ENCODE peak calls at places on chromosome 2, in eight cellular contexts. One of them, this sample, is unnamed.

GRCh38 chr2:139156730-139157129 is 376.5 kb upstream of the NXPH2 start:
- DNase-seq in CD8-positive, alpha-beta T cell: no peak
- DNase-seq in retinal pigment epithelial cell: no peak
- DNase-seq in brain microvascular endothelial cell: no peak
- DNase-seq in tibial nerve: no peak
- DNase-seq in mammary epithelial cell: no peak
- DNase-seq in AG09309: no peak
- DNase-seq in astrocyte of the spinal cord: no peak
- DNase-seq in this sample: no peak

GRCh38 chr2:205766765-205767359 is 84.6 kb downstream of the NRP2 start:
- DNase-seq in retinal pigment epithelial cell: no peak
- DNase-seq in mammary epithelial cell: peak; percentile 43
- DNase-seq in CD8-positive, alpha-beta T cell: peak; percentile 25
- DNase-seq in brain microvascular endothelial cell: peak; percentile 39
- DNase-seq in tibial nerve: peak; percentile 84
- DNase-seq in astrocyte of the spinal cord: peak; percentile 74
- DNase-seq in AG09309: no peak
- DNase-seq in this sample: peak; percentile 79

GRCh38 chr2:114083717-114084387 is 194.0 kb downstream of the ACTR3 start:
- DNase-seq in mammary epithelial cell: no peak
- DNase-seq in brain microvascular endothelial cell: no peak
- DNase-seq in astrocyte of the spinal cord: no peak
- DNase-seq in tibial nerve: no peak
- DNase-seq in retinal pigment epithelial cell: no peak
- DNase-seq in CD8-positive, alpha-beta T cell: no peak
- DNase-seq in AG09309: no peak
- DNase-seq in this sample: no peak

GRCh38 chr2:153232474-153232873 is 246.1 kb downstream of the RPRM start:
- DNase-seq in brain microvascular endothelial cell: no peak
- DNase-seq in tibial nerve: no peak
- DNase-seq in mammary epithelial cell: peak; percentile 21
- DNase-seq in CD8-positive, alpha-beta T cell: no peak
- DNase-seq in astrocyte of the spinal cord: no peak
- DNase-seq in retinal pigment epithelial cell: no peak
- DNase-seq in AG09309: no peak
- DNase-seq in this sample: no peak

GRCh38 chr2:99691931-99692330 is 202.1 kb upstream of the REV1 start:
- DNase-seq in retinal pigment epithelial cell: no peak
- DNase-seq in CD8-positive, alpha-beta T cell: no peak
- DNase-seq in astrocyte of the spinal cord: no peak
- DNase-seq in AG09309: no peak
- DNase-seq in tibial nerve: peak; percentile 40
- DNase-seq in brain microvascular endothelial cell: no peak
- DNase-seq in mammary epithelial cell: no peak
- DNase-seq in this sample: no peak

GRCh38 chr2:159995038-159995437 is 67.4 kb downstream of the PLA2R1 start:
- DNase-seq in mammary epithelial cell: no peak
- DNase-seq in brain microvascular endothelial cell: no peak
- DNase-seq in tibial nerve: no peak
- DNase-seq in astrocyte of the spinal cord: no peak
- DNase-seq in CD8-positive, alpha-beta T cell: no peak
- DNase-seq in AG09309: no peak
- DNase-seq in retinal pigment epithelial cell: no peak
- DNase-seq in this sample: no peak

GRCh38 chr2:62215306-62216064 is 19.6 kb downstream of the B3GNT2 start:
- DNase-seq in astrocyte of the spinal cord: no peak
- DNase-seq in tibial nerve: no peak
- DNase-seq in mammary epithelial cell: no peak
- DNase-seq in brain microvascular endothelial cell: peak; percentile 48
- DNase-seq in AG09309: no peak
- DNase-seq in CD8-positive, alpha-beta T cell: no peak
- DNase-seq in retinal pigment epithelial cell: no peak
- DNase-seq in this sample: no peak

GRCh38 chr2:239881561-239882320 is 143.4 kb downstream of the NDUFA10 start:
- DNase-seq in CD8-positive, alpha-beta T cell: no peak
- DNase-seq in brain microvascular endothelial cell: peak; percentile 33
- DNase-seq in AG09309: no peak
- DNase-seq in retinal pigment epithelial cell: no peak
- DNase-seq in astrocyte of the spinal cord: peak; percentile 38
- DNase-seq in tibial nerve: peak; percentile 15
- DNase-seq in mammary epithelial cell: no peak
- DNase-seq in this sample: peak; percentile 33

GRCh38 chr2:88355486-88355885 is 97.0 kb downstream of the FOXI3 start:
- DNase-seq in AG09309: no peak
- DNase-seq in tibial nerve: no peak
- DNase-seq in retinal pigment epithelial cell: no peak
- DNase-seq in brain microvascular endothelial cell: no peak
- DNase-seq in mammary epithelial cell: no peak
- DNase-seq in CD8-positive, alpha-beta T cell: no peak
- DNase-seq in astrocyte of the spinal cord: no peak
- DNase-seq in this sample: no peak

GRCh38 chr2:134206029-134206428 is 47.8 kb upstream of the MGAT5 start:
- DNase-seq in AG09309: no peak
- DNase-seq in retinal pigment epithelial cell: no peak
- DNase-seq in mammary epithelial cell: no peak
- DNase-seq in astrocyte of the spinal cord: no peak
- DNase-seq in brain microvascular endothelial cell: no peak
- DNase-seq in tibial nerve: no peak
- DNase-seq in CD8-positive, alpha-beta T cell: no peak
- DNase-seq in this sample: no peak

GRCh38 chr2:219254590-219255219 is 987 bp upstream of the TUBA4A start:
- DNase-seq in AG09309: no peak
- DNase-seq in retinal pigment epithelial cell: no peak
- DNase-seq in tibial nerve: no peak
- DNase-seq in astrocyte of the spinal cord: no peak
- DNase-seq in mammary epithelial cell: no peak
- DNase-seq in CD8-positive, alpha-beta T cell: no peak
- DNase-seq in brain microvascular endothelial cell: no peak
- DNase-seq in this sample: no peak

GRCh38 chr2:187003038-187003543 is 154.1 kb upstream of the ZSWIM2 start:
- DNase-seq in mammary epithelial cell: no peak
- DNase-seq in AG09309: no peak
- DNase-seq in retinal pigment epithelial cell: no peak
- DNase-seq in tibial nerve: no peak
- DNase-seq in CD8-positive, alpha-beta T cell: no peak
- DNase-seq in brain microvascular endothelial cell: no peak
- DNase-seq in astrocyte of the spinal cord: no peak
- DNase-seq in this sample: peak; percentile 7

GRCh38 chr2:239533917-239534316 is 133.1 kb upstream of the HDAC4 start:
- DNase-seq in CD8-positive, alpha-beta T cell: no peak
- DNase-seq in brain microvascular endothelial cell: no peak
- DNase-seq in mammary epithelial cell: no peak
- DNase-seq in astrocyte of the spinal cord: no peak
- DNase-seq in AG09309: no peak
- DNase-seq in tibial nerve: peak; percentile 60
- DNase-seq in retinal pigment epithelial cell: no peak
- DNase-seq in this sample: no peak

GRCh38 chr2:173720310-173720709 is 244.9 kb downstream of the SP3 start:
- DNase-seq in tibial nerve: no peak
- DNase-seq in CD8-positive, alpha-beta T cell: no peak
- DNase-seq in mammary epithelial cell: no peak
- DNase-seq in retinal pigment epithelial cell: no peak
- DNase-seq in AG09309: no peak
- DNase-seq in brain microvascular endothelial cell: peak; percentile 22
- DNase-seq in astrocyte of the spinal cord: peak; percentile 22
- DNase-seq in this sample: peak; percentile 48

GRCh38 chr2:173713904-173714555 is 251.1 kb downstream of the SP3 start:
- DNase-seq in CD8-positive, alpha-beta T cell: no peak
- DNase-seq in brain microvascular endothelial cell: no peak
- DNase-seq in tibial nerve: no peak
- DNase-seq in retinal pigment epithelial cell: no peak
- DNase-seq in astrocyte of the spinal cord: no peak
- DNase-seq in AG09309: no peak
- DNase-seq in mammary epithelial cell: no peak
- DNase-seq in this sample: no peak

GRCh38 chr2:173719471-173719870 is 245.7 kb downstream of the SP3 start:
- DNase-seq in tibial nerve: no peak
- DNase-seq in astrocyte of the spinal cord: no peak
- DNase-seq in mammary epithelial cell: no peak
- DNase-seq in CD8-positive, alpha-beta T cell: no peak
- DNase-seq in retinal pigment epithelial cell: no peak
- DNase-seq in brain microvascular endothelial cell: no peak
- DNase-seq in AG09309: no peak
- DNase-seq in this sample: no peak

GRCh38 chr2:173715483-173715882 is 249.7 kb downstream of the SP3 start:
- DNase-seq in tibial nerve: no peak
- DNase-seq in astrocyte of the spinal cord: peak; percentile 15
- DNase-seq in brain microvascular endothelial cell: no peak
- DNase-seq in AG09309: no peak
- DNase-seq in CD8-positive, alpha-beta T cell: no peak
- DNase-seq in mammary epithelial cell: peak; percentile 59
- DNase-seq in retinal pigment epithelial cell: peak; percentile 30
- DNase-seq in this sample: no peak

DNA sequence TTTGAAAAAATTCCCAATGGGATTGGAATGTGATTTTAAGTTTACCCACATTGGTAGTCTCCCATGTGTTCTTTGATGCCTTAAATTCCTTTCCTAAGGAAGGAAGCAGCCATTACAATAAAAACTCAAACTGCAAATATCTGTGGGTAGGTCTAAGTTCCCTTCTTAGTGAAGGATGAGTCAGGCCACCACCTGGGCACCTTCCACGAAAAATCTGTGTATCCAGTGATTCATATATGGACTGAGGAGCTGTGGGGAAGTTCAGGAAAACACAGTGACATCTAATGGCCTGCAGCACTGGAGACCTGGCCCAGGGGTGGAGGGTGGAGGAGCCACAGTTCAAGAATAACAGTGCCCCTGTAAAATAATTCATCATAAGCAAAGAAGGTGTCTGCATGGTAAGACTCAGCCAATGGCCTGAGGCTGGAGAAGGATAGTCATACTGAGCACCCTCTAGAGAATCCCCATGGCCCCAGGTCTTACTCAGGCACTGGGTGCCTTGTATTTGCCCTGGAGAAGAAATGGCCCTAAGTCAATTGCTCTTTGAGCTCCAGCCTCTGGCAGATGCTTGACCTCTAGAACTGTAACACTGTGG is 248.6 kb downstream of the SP3 start:
- DNase-seq in astrocyte of the spinal cord: peak; percentile 13
- DNase-seq in AG09309: no peak
- DNase-seq in tibial nerve: no peak
- DNase-seq in mammary epithelial cell: peak; percentile 72
- DNase-seq in CD8-positive, alpha-beta T cell: no peak
- DNase-seq in retinal pigment epithelial cell: no peak
- DNase-seq in brain microvascular endothelial cell: no peak
- DNase-seq in this sample: no peak
- TF ChIP-seq CTCF in astrocyte of the spinal cord: no peak
- TF ChIP-seq CTCF in AG09309: no peak
- TF ChIP-seq CTCF in tibial nerve: no peak
- TF ChIP-seq CTCF in mammary epithelial cell: peak; percentile 7
- TF ChIP-seq CTCF in CD8-positive, alpha-beta T cell: no peak
- TF ChIP-seq CTCF in retinal pigment epithelial cell: no peak
- TF ChIP-seq CTCF in brain microvascular endothelial cell: no peak
- TF ChIP-seq CTCF in this sample: no peak

DNA sequence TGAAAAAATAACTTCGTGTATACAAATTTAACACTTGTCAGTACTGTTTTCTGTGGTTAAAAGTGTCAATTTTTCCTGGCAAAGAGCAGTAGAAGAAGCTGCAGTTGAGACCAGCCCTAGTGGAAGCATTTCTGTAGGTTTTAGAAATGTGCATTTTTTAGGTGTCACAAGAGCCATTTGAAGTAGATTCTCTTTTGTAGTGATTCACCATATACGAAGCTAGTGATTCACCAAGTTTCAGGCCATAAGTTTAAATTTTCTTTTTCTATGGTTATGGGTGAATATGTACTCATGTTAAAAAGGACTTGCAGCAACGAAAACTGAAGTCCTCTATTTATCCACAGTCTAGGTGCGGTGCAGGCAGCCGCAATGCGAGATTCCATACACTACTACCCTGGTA is 4.2 kb downstream of the NABP1 start:
- DNase-seq in CD8-positive, alpha-beta T cell: no peak
- DNase-seq in tibial nerve: no peak
- DNase-seq in retinal pigment epithelial cell: no peak
- DNase-seq in AG09309: no peak
- DNase-seq in mammary epithelial cell: no peak
- DNase-seq in astrocyte of the spinal cord: no peak
- DNase-seq in brain microvascular endothelial cell: no peak
- DNase-seq in this sample: no peak
- H3K4me3 ChIP-seq in CD8-positive, alpha-beta T cell: no peak overlapping the region
- H3K4me3 ChIP-seq in tibial nerve: no peak overlapping the region
- H3K4me3 ChIP-seq in retinal pigment epithelial cell: no peak overlapping the region
- H3K4me3 ChIP-seq in AG09309: no peak overlapping the region
- H3K4me3 ChIP-seq in mammary epithelial cell: peak overlapping the region; percentile 11
- H3K4me3 ChIP-seq in astrocyte of the spinal cord: no peak overlapping the region
- H3K4me3 ChIP-seq in brain microvascular endothelial cell: peak overlapping the region; percentile 42
- H3K4me3 ChIP-seq in this sample: peak overlapping the region; percentile 66

DNA sequence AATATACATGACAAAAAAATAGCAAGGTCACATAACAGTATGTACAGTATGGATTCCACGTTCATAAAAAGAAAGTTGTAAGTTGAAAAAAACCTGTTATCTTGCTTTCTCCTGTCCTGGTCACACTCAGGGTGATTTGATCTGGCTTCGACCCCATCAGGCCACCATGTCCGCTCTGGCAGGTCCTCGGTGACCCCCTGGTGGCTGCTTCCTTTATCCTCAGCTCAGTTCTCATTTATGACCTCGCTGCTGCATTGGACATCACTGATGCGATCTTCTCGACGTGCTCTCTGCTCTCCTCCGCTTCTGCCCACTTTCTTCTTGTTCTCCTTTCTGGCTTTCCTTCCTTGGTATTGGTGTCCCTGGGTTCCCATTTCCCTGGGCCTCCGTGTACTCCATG is 29.7 kb downstream of the DGKD start:
- DNase-seq in mammary epithelial cell: no peak
- DNase-seq in AG09309: no peak
- DNase-seq in CD8-positive, alpha-beta T cell: no peak
- DNase-seq in tibial nerve: no peak
- DNase-seq in astrocyte of the spinal cord: no peak
- DNase-seq in retinal pigment epithelial cell: no peak
- DNase-seq in brain microvascular endothelial cell: no peak
- DNase-seq in this sample: no peak
- TF ChIP-seq CTCF in mammary epithelial cell: no peak
- TF ChIP-seq CTCF in AG09309: no peak
- TF ChIP-seq CTCF in CD8-positive, alpha-beta T cell: no peak
- TF ChIP-seq CTCF in tibial nerve: no peak
- TF ChIP-seq CTCF in astrocyte of the spinal cord: no peak
- TF ChIP-seq CTCF in retinal pigment epithelial cell: peak; percentile 16
- TF ChIP-seq CTCF in brain microvascular endothelial cell: peak; percentile 22
- TF ChIP-seq CTCF in this sample: no peak

DNA sequence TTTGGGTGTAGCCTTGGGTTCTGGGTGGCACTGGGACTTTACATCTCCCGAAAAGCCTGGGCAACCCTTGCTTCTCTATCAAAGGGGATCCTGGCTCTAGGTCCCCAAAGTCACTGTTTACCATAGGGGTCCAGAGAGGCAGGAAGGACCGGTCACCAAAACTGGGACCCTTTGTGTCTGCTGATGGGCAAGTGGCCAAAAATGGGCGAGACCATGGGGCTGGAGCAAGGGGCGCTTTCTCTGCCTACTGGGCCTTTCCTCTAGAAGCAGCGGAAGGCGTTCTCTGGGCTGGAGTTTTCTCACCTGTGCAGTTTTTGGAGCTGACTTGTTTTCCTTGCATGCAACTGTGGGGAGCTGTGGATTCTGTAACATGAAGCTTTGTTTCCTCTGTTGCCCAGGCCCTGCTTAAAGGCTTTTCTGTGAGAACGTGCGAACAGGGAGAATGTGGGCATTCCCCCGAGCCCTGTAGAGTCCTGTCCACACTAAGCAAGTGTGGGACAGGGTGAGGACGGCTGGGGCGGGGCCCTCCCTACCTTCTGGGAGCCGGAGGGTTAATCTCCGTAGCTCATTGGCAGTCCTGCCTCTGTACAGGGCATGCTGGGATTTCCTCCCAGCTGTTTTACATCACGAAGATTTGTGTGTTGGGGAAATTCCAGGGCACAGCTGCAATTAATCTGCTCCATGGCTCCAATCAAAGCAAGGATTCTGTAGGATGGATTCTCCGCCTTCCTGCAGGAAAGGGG is 50.2 kb downstream of the TGOLN2 start:
- DNase-seq in retinal pigment epithelial cell: no peak
- DNase-seq in AG09309: peak; percentile 57
- DNase-seq in astrocyte of the spinal cord: peak; percentile 72
- DNase-seq in CD8-positive, alpha-beta T cell: no peak
- DNase-seq in tibial nerve: peak; percentile 40
- DNase-seq in mammary epithelial cell: peak; percentile 88
- DNase-seq in brain microvascular endothelial cell: peak; percentile 44
- DNase-seq in this sample: peak; percentile 89
- H3K4me3 ChIP-seq in retinal pigment epithelial cell: peak overlapping the region; percentile 6
- H3K4me3 ChIP-seq in AG09309: no peak overlapping the region
- H3K4me3 ChIP-seq in astrocyte of the spinal cord: no peak overlapping the region
- H3K4me3 ChIP-seq in CD8-positive, alpha-beta T cell: no peak overlapping the region
- H3K4me3 ChIP-seq in tibial nerve: no peak overlapping the region
- H3K4me3 ChIP-seq in mammary epithelial cell: no peak overlapping the region
- H3K4me3 ChIP-seq in brain microvascular endothelial cell: peak overlapping the region; percentile 0
- H3K4me3 ChIP-seq in this sample: peak overlapping the region; percentile 5